ENCODE peak calls at places on chromosomes 13 and 19, in five cellular contexts. I is HL-60, T is breast epithelium, B is HCT116, W is HepG2. K is an unnamed sample.

GRCh38 chr13:27001705-27002104 is 169.9 kb downstream of the USP12 start:
- DNase-seq in I (no peak), B (no peak), W (no peak), T (peak), K (no peak)

GRCh38 chr19:13181747-13182388 is 31.7 kb downstream of the IER2 start:
- DNase-seq in W (no peak), B (no peak), T (peak), I (peak), K (no peak)

GRCh38 chr19:51783373-51783772 is 11.6 kb upstream of the FPR3 start:
- DNase-seq in W (peak), T (no peak), B (peak), I (peak), K (no peak)

GRCh38 chr19:18424122-18424889 is 5.1 kb downstream of the SSBP4 start:
- DNase-seq in I (no peak), T (no peak), B (no peak), W (no peak), K (no peak)

GRCh38 chr19:46404039-46404883 is 9.1 kb downstream of the CCDC8 start:
- DNase-seq in T (no peak), W (peak), B (no peak), I (peak), K (peak)

GRCh38 chr13:46553521-46553885 is 533 bp downstream of the LRCH1 start:
- DNase-seq in B (no peak), W (no peak), T (peak), I (no peak), K (no peak)

GRCh38 chr13:94272038-94272437 is 207.4 kb downstream of the DCT start:
- DNase-seq in I (no peak), W (no peak), B (no peak), T (no peak), K (no peak)

GRCh38 chr13:41008349-41008980 is 10.7 kb downstream of the ELF1 start:
- DNase-seq in B (no peak), I (no peak), W (peak), T (no peak), K (no peak)

GRCh38 chr13:79775830-79776229 is 294.9 kb downstream of the NDFIP2 start:
- DNase-seq in I (peak), W (peak), T (no peak), B (peak), K (no peak)

GRCh38 chr19:48812094-48812929 is 1.5 kb upstream of the BCAT2 start:
- DNase-seq in W (peak), T (peak), B (no peak), I (no peak), K (peak)

GRCh38 chr13:51628059-51628852 is 44.0 kb downstream of the WDFY2 start:
- DNase-seq in T (no peak), B (no peak), W (no peak), I (no peak), K (peak)

GRCh38 chr13:36130542-36131214 is 504 bp downstream of the DCLK1 start:
- DNase-seq in T (no peak), I (no peak), W (no peak), B (no peak), K (peak)

GRCh38 chr19:28949535-28949934 is 263.4 kb downstream of the UQCRFS1 start:
- DNase-seq in T (no peak), I (no peak), W (no peak), B (no peak), K (no peak)

GRCh38 chr19:15417699-15418098 is 1.1 kb downstream of the AKAP8L start:
- DNase-seq in I (no peak), B (no peak), T (no peak), W (no peak), K (no peak)

GRCh38 chr13:60134376-60134775 is 29.4 kb downstream of the DIAPH3 start:
- DNase-seq in T (no peak), W (no peak), I (no peak), B (no peak), K (no peak)

GRCh38 chr19:17121736-17122293 is 46.2 kb downstream of the MYO9B start:
- DNase-seq in B (no peak), W (no peak), I (peak), T (no peak), K (no peak)

GRCh38 chr13:113448885-113449692 is 4.2 kb downstream of the ADPRHL1 start:
- DNase-seq in W (peak), T (peak), I (no peak), B (peak), K (peak)

GRCh38 chr19:50819636-50820035 is 4.0 kb downstream of the KLK1 start:
- DNase-seq in T (no peak), I (no peak), W (no peak), B (no peak), K (no peak)

GRCh38 chr19:15934332-15935078 is at the start of gene CYP4F11:
- DNase-seq in W (peak), T (peak), I (peak), B (peak), K (no peak)

GRCh38 chr19:662207-662961 is 630 bp downstream of the RNF126 start:
- DNase-seq in B (no peak), W (peak), T (no peak), I (peak), K (peak)

GRCh38 chr13:113960276-113960948 is 13.5 kb downstream of the C13orf46 start:
- DNase-seq in B (no peak), I (no peak), T (no peak), W (no peak), K (no peak)

DNA sequence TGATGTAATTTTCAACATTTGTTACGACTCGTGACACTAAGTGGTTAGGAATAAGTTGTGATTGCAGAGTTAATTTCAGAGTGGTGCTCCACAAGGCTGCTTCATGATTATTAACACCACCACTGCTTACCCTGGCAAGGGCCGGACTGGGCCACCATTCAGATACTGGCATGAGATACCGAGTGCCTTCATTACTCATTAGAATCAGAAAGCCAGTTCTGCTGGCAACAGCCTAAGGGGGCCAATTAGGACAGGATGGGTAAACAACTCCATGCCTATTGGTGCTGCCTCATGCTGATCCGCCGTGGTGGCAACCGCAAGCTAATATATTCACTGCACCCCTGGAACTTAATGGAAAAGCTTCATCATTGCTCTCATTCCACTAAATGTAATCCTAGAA is 575.1 kb downstream of the EFNB2 start:
- DNase-seq in I (no peak), T (no peak), W (no peak), B (no peak), K (no peak)
- TF ChIP-seq POLR2AphosphoS5 in I (no peak), T (no peak), W (no peak), B (no peak), K (no peak)

DNA sequence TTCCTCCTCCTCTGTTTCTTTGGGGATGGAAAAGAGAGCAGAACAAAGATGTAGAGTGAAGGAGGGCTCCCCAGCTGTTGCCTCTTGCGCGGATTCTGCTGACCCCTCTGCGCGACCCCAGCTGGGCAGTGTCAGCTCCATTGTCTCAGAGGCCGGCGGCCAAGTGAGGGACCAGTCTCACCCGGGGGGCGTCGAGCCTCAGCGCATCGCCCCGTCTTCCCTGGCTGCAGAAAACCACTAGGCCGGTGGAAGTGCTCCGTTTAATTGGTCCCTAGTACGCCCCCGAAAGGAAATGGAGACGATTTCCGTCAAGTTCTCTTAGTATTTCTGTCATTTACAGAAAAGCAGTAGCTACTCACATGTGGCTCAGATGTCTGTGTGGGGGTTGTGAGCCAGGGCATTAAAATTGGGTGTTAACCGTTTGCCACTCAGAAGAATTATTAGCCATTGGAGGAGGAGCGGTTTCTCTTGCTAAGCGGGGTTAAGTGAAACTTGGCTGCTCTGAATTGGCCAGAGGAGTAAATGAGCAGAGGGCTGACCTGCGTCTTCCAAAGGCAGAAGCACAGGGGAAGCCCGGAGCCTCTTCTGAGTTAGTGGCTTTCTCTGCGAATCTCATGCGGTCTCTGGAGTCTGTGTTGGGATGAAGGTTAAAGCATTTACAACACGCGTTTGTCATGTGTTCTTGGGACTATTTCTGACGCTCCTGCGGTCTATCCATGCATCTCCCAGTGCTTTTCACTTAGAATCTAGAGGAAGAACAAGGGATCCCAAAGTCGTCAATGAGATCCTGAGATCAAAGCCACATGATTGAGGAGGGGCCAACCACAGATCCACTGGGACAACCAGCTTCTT is 132.8 kb upstream of the MYO16 start:
- DNase-seq in T (no peak), B (no peak), I (peak), W (no peak), K (peak)
- H3K4me3 ChIP-seq in T (peak), B (no peak), I (no peak), W (no peak), K (peak)

GRCh38 chr13:62502606-62503005 is 1087.0 kb upstream of the PCDH20 start:
- DNase-seq in W (no peak), I (no peak), T (no peak), B (no peak), K (no peak)
- TF ChIP-seq POLR2AphosphoS5 in W (no peak), I (no peak), T (no peak), B (no peak), K (no peak)

GRCh38 chr13:42011601-42012401 is 36.6 kb upstream of the DGKH start:
- DNase-seq in B (no peak), W (no peak), T (peak), I (no peak), K (no peak)
- H3K4me3 ChIP-seq in B (no peak), W (peak), T (peak), I (no peak), K (peak)

DNA sequence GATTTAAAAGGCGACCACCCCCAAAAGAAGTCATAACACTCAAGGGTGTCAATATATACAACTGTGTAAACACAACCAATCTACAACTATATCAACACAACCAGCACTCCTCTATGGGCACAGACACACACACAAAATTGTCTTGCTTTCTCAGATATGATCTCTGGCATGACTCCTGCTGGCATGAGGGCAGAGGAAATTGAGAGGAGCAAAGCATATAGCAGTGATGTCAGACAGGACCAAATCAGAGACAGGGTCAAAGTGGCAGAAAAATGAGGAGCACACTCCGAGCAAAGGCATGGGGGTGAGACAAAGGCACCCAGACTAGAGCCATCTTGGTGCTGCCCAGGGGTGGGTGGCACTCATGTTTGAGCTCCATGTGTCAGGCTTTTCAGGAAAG is 9.6 kb downstream of the IRGQ start:
- DNase-seq in W (no peak), I (no peak), B (no peak), T (no peak), K (no peak)
- TF ChIP-seq POLR2AphosphoS5 in W (no peak), I (no peak), B (no peak), T (no peak), K (no peak)

GRCh38 chr19:55451522-55452380 is 8.7 kb upstream of the SHISA7 start:
- DNase-seq in B (no peak), T (no peak), W (no peak), I (no peak), K (peak)
- H3K4me3 ChIP-seq in B (no peak), T (peak), W (peak), I (no peak), K (no peak)

GRCh38 chr13:43544011-43544410 is 242.8 kb downstream of the ENOX1 start:
- DNase-seq in I (no peak), T (no peak), B (no peak), W (no peak), K (no peak)
- TF ChIP-seq POLR2AphosphoS5 in I (no peak), T (no peak), B (no peak), W (no peak), K (no peak)

GRCh38 chr13:20945952-20946383 is 43.4 kb upstream of the XPO4 start:
- DNase-seq in W (no peak), I (peak), T (no peak), B (no peak), K (peak)
- H3K4me3 ChIP-seq in W (no peak), I (no peak), T (peak), B (no peak), K (peak)

GRCh38 chr19:39539519-39540332 is at the start of gene EID2:
- DNase-seq in T (peak), I (peak), B (peak), W (peak), K (peak)
- TF ChIP-seq POLR2AphosphoS5 in T (peak), I (peak), B (peak), W (peak), K (peak)